ENCODE peak calls at places on chromosomes 1 and 21, in eight cellular contexts. B is MG63, W is aorta, Q is prostate gland, A is left ventricle myocardium inferior, O is PC-9, Y is tibial nerve, K is spleen. L is an unnamed sample. For H3K36me3, the result is how much of the 10 kb centered on the place peaks cover.

GRCh38 chr1:200035956-200036615 is 8.6 kb downstream of the NR5A2 start:
- DNase-seq in B (no peak), W (no peak), A (no peak), K (no peak), O (no peak), Q (no peak), Y (no peak), L (no peak)

GRCh38 chr21:17391811-17392340 is 121.0 kb upstream of the CXADR start:
- DNase-seq in B (no peak), A (no peak), W (no peak), K (no peak), O (no peak), Q (no peak), Y (no peak), L (no peak)

GRCh38 chr1:228902781-228903572 is 167.7 kb downstream of the RHOU start:
- DNase-seq in O (peak), Q (peak), K (peak), Y (peak), A (peak), B (peak), W (peak), L (peak)

GRCh38 chr1:15749399-15750291 is 7.3 kb downstream of the TMEM82 start:
- DNase-seq in O (no peak), K (no peak), B (peak), A (no peak), Y (no peak), Q (no peak), W (peak), L (no peak)

GRCh38 chr21:44450402-44450801 is 4.9 kb upstream of the LRRC3 start:
- DNase-seq in A (no peak), Y (no peak), W (peak), B (no peak), Q (no peak), O (no peak), K (peak), L (no peak)

GRCh38 chr1:4702927-4703326 is 48.5 kb downstream of the AJAP1 start:
- DNase-seq in Y (no peak), Q (no peak), K (no peak), W (no peak), A (no peak), O (no peak), B (no peak), L (no peak)

GRCh38 chr1:167016090-167016750 is 27.1 kb downstream of the MAEL start:
- DNase-seq in B (no peak), Y (no peak), O (no peak), K (no peak), W (no peak), Q (no peak), A (no peak), L (no peak)

GRCh38 chr1:5620997-5621396 is 371.2 kb downstream of the NPHP4 start:
- DNase-seq in W (no peak), O (no peak), A (no peak), K (no peak), Y (no peak), B (peak), Q (no peak), L (no peak)

GRCh38 chr1:3734602-3735001 is 17.6 kb upstream of the CCDC27 start:
- DNase-seq in W (no peak), Q (no peak), B (no peak), Y (no peak), A (no peak), K (no peak), O (no peak), L (no peak)

GRCh38 chr1:13812456-13813397 is 112.7 kb downstream of the PRDM2 start:
- DNase-seq in O (no peak), B (no peak), A (no peak), Q (no peak), W (no peak), Y (no peak), K (no peak), L (no peak)

GRCh38 chr1:19363526-19364152 is 51.5 kb downstream of the SLC66A1 start:
- DNase-seq in Y (no peak), B (no peak), O (no peak), W (no peak), A (no peak), K (no peak), Q (no peak), L (no peak)

GRCh38 chr21:31872452-31873274 is at the start of gene HUNK:
- DNase-seq in K (peak), W (peak), Q (peak), B (peak), A (no peak), Y (no peak), O (no peak), L (peak)

GRCh38 chr1:79037085-79037484 is 30.6 kb upstream of the ADGRL4 start:
- DNase-seq in W (no peak), B (no peak), Y (no peak), Q (no peak), K (no peak), A (no peak), O (no peak), L (no peak)

GRCh38 chr1:111726311-111726710 is 12.9 kb downstream of the INKA2 start:
- DNase-seq in W (no peak), A (no peak), Q (no peak), Y (no peak), O (no peak), K (no peak), B (no peak), L (no peak)

GRCh38 chr1:180945151-180945550 is 32.5 kb downstream of the KIAA1614 start:
- DNase-seq in A (no peak), B (no peak), Y (no peak), K (peak), W (no peak), O (no peak), Q (no peak), L (no peak)

GRCh38 chr1:12384836-12385456 is 155.1 kb downstream of the VPS13D start:
- DNase-seq in Y (no peak), B (no peak), A (no peak), O (no peak), K (no peak), Q (no peak), W (no peak), L (no peak)

GRCh38 chr1:196178083-196178635 is 430.1 kb downstream of the KCNT2 start:
- DNase-seq in A (no peak), B (no peak), Y (no peak), O (no peak), K (no peak), W (no peak), Q (no peak), L (no peak)

GRCh38 chr1:198499588-198499987 is 40.9 kb downstream of the ATP6V1G3 start:
- DNase-seq in W (no peak), O (no peak), Y (no peak), B (no peak), Q (no peak), K (no peak), A (no peak), L (no peak)

GRCh38 chr1:42173155-42173933 is 8.8 kb upstream of the GUCA2A start:
- DNase-seq in W (peak), K (peak), A (peak), O (peak), B (peak), Q (peak), Y (peak), L (peak)

GRCh38 chr1:232602622-232603021 is 27.3 kb downstream of the SIPA1L2 start:
- DNase-seq in W (no peak), K (no peak), O (no peak), B (no peak), Y (no peak), A (no peak), Q (no peak), L (no peak)

GRCh38 chr1:91736146-91736998 is 149.6 kb downstream of the TGFBR3 start:
- DNase-seq in A (no peak), W (no peak), Y (no peak), B (no peak), Q (no peak), K (no peak), O (no peak), L (no peak)

GRCh38 chr1:117591248-117591647 is 14.6 kb upstream of the TENT5C start:
- DNase-seq in Y (no peak), W (no peak), A (no peak), Q (peak), O (no peak), K (no peak), B (no peak), L (peak)

GRCh38 chr1:94050263-94050662 is 70.7 kb downstream of the ABCA4 start:
- DNase-seq in K (no peak), A (no peak), Y (no peak), B (no peak), W (no peak), Q (no peak), O (no peak), L (no peak)

GRCh38 chr1:109213345-109213823 is 334 bp upstream of the SARS1 start:
- DNase-seq in K (no peak), A (no peak), B (no peak), Y (no peak), O (no peak), W (no peak), Q (no peak), L (no peak)

GRCh38 chr1:108316545-108316944 is 72.7 kb upstream of the NBPF4 start:
- DNase-seq in Y (no peak), A (no peak), O (no peak), B (no peak), K (no peak), Q (no peak), W (no peak), L (no peak)

GRCh38 chr1:27634166-27634981 is 611 bp downstream of the FGR start:
- DNase-seq in Q (no peak), B (no peak), W (peak), K (peak), Y (no peak), O (peak), A (peak), L (no peak)

GRCh38 chr1:215665212-215665611 is 98.1 kb downstream of the KCTD3 start:
- DNase-seq in K (no peak), W (no peak), A (no peak), Y (no peak), B (no peak), Q (no peak), O (no peak), L (no peak)

GRCh38 chr1:155474156-155474555 is 88.4 kb downstream of the ASH1L start:
- DNase-seq in Q (no peak), K (no peak), Y (no peak), W (no peak), A (no peak), O (no peak), B (no peak), L (no peak)

GRCh38 chr1:24351918-24352637 is 32.9 kb downstream of the GRHL3 start:
- DNase-seq in O (no peak), Y (no peak), K (no peak), W (no peak), Q (no peak), A (no peak), B (peak), L (no peak)

GRCh38 chr1:97160796-97161195 is 439.2 kb downstream of the PTBP2 start:
- DNase-seq in Y (no peak), B (no peak), K (no peak), O (no peak), Q (no peak), W (no peak), A (no peak), L (no peak)

GRCh38 chr1:154862927-154863701 is 7.0 kb downstream of the KCNN3 start:
- DNase-seq in W (no peak), A (no peak), Y (no peak), Q (no peak), K (no peak), O (no peak), B (no peak), L (no peak)

GRCh38 chr1:3651939-3652537 is at the start of gene TP73:
- DNase-seq in Y (no peak), K (peak), B (peak), A (no peak), O (peak), Q (no peak), W (peak), L (no peak)

GRCh38 chr21:34952701-34953100 is 96.4 kb downstream of the RUNX1 start:
- DNase-seq in Q (no peak), K (no peak), W (no peak), B (no peak), A (no peak), O (no peak), Y (no peak), L (no peak)

GRCh38 chr1:52152976-52153375 is 11.1 kb downstream of the ZFYVE9 start:
- DNase-seq in W (no peak), Q (no peak), B (no peak), K (no peak), A (no peak), Y (no peak), O (no peak), L (no peak)

GRCh38 chr21:29164330-29164942 is 34.0 kb downstream of the MAP3K7CL start:
- DNase-seq in K (no peak), Y (no peak), Q (no peak), A (no peak), O (no peak), W (no peak), B (no peak), L (no peak)
- H3K36me3 ChIP-seq in K (under half), Y (under half), Q (under half), A (under half), O (under half), W (under half), B (under half), L (under half)

DNA sequence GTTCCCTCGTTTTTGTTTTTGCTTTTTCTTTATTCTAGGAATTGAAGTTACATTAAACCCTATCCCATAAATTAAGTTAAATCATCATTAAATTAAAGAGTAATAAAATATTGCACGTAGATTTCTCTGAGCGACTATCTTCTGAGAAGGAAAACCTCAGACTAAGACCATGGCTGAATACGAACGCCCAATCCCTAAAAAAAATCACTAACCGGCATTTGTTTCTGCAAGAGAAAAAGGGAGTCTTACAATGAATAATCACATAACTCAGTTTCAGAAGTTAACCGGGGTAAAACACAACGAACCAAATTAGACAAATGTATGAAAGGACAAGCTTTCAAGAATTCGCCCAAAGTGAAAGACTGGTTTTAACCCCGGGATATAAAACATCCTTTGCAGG is 1.3 kb downstream of the PIK3R3 start:
- DNase-seq in W (no peak), A (no peak), Q (no peak), B (no peak), O (no peak), K (no peak), Y (no peak), L (no peak)
- H3K4me3 ChIP-seq in W (peak), A (peak), Q (peak), B (peak), O (peak), K (peak), Y (peak), L (no peak)

GRCh38 chr1:31731049-31731565 is 27.3 kb upstream of the COL16A1 start:
- DNase-seq in Q (no peak), A (no peak), O (no peak), K (no peak), B (no peak), W (no peak), Y (no peak), L (no peak)
- H3K36me3 ChIP-seq in Q (under half), A (under half), O (under half), K (under half), B (under half), W (under half), Y (under half), L (under half)

GRCh38 chr1:67171574-67171955 is 5.3 kb downstream of the IL23R start:
- DNase-seq in Q (no peak), O (no peak), B (no peak), W (no peak), Y (no peak), K (no peak), A (no peak), L (no peak)

GRCh38 chr1:67169496-67169895 is 3.2 kb downstream of the IL23R start:
- DNase-seq in O (no peak), B (no peak), W (no peak), K (no peak), Y (no peak), Q (no peak), A (no peak), L (no peak)

GRCh38 chr1:67169932-67170331 is 3.7 kb downstream of the IL23R start:
- DNase-seq in B (no peak), Y (no peak), O (no peak), A (no peak), W (no peak), Q (no peak), K (no peak), L (no peak)

GRCh38 chr1:67171978-67172377 is 5.7 kb downstream of the IL23R start:
- DNase-seq in B (no peak), O (no peak), Q (no peak), W (no peak), Y (no peak), K (no peak), A (no peak), L (no peak)

GRCh38 chr1:67170751-67171573 is 4.7 kb downstream of the IL23R start:
- DNase-seq in K (no peak), A (no peak), Y (no peak), B (no peak), W (no peak), Q (no peak), O (no peak), L (no peak)
- H3K4me3 ChIP-seq in K (no peak), A (no peak), Y (no peak), B (no peak), W (no peak), Q (no peak), O (no peak), L (no peak)

GRCh38 chr1:43699281-43699680 is 8.1 kb upstream of the ST3GAL3 start:
- DNase-seq in W (no peak), O (no peak), K (no peak), B (no peak), Q (no peak), A (no peak), Y (no peak), L (no peak)
- H3K36me3 ChIP-seq in W (under half), O (half or more), K (half or more), B (half or more), Q (under half), A (half or more), Y (under half), L (half or more)

GRCh38 chr1:2133039-2133878 is 61.3 kb downstream of the FAAP20 start:
- DNase-seq in B (peak), O (peak), K (peak), Y (peak), Q (peak), W (peak), A (peak), L (peak)
- H3K4me3 ChIP-seq in B (peak), O (peak), K (peak), Y (peak), Q (peak), W (no peak), A (peak), L (peak)

GRCh38 chr1:36354486-36354885 is 31.0 kb upstream of the EVA1B start:
- DNase-seq in O (no peak), B (no peak), W (no peak), Y (no peak), Q (no peak), A (no peak), K (no peak), L (no peak)

GRCh38 chr1:36355811-36356210 is 29.9 kb downstream of the STK40 start:
- DNase-seq in B (no peak), K (no peak), Q (no peak), A (no peak), Y (no peak), W (no peak), O (no peak), L (no peak)

GRCh38 chr1:36359911-36360310 is 25.8 kb downstream of the STK40 start:
- DNase-seq in W (no peak), O (peak), Q (no peak), Y (no peak), K (no peak), A (no peak), B (peak), L (peak)

GRCh38 chr1:36359383-36359782 is 26.3 kb downstream of the STK40 start:
- DNase-seq in A (no peak), B (no peak), W (no peak), O (no peak), K (no peak), Y (no peak), Q (no peak), L (no peak)

DNA sequence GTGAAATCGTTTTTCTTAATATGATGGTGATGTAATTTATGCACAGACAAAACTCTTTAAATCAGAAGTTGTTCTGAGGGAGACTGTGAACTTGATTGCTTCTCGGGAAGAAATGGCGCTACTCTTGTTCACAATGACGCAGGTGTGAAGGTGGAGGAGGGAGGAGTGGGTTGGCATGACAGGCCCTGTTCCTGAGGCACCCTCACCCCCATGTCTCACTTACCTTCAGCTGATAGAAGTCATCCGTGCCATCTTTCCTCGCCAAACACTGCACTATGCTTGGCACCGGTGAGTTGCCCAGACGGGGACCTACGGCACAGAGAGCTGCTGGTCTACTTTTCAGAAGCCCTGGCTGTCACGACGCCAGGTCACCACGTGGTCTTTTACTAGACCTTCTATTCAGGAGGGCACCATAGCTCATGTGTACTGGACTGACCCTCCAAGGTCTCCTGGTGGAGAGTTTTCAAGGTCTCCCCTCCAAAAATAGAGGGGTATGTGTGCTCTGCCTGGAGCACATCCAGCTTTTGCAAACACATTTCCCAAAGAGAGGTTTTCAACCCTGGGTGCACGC is 27.1 kb downstream of the STK40 start:
- DNase-seq in K (no peak), W (no peak), B (no peak), Y (no peak), A (no peak), O (no peak), Q (no peak), L (no peak)
- H3K36me3 ChIP-seq in K (half or more), W (under half), B (half or more), Y (under half), A (half or more), O (under half), Q (under half), L (under half)

GRCh38 chr1:6961905-6962304 is 176.7 kb downstream of the CAMTA1 start:
- DNase-seq in O (no peak), B (no peak), W (peak), K (no peak), A (no peak), Y (no peak), Q (no peak), L (no peak)
- H3K4me3 ChIP-seq in O (no peak), B (no peak), W (no peak), K (no peak), A (peak), Y (peak), Q (no peak), L (no peak)

L was measured in lung.